ENCODE peak calls at places on chromosome 6, in ten cellular contexts. One of them, this sample, is unnamed.
A peak's percentile ranks its signal among the peaks of the same experiment; 100 is the strongest.

GRCh38 chr6:15654250-15654649 is 8.6 kb downstream of the DTNBP1 start:
- DNase-seq in body of pancreas: no peak
- DNase-seq in fibroblast of the aortic adventitia: no peak
- DNase-seq in epithelial cell of esophagus: no peak
- DNase-seq in neural progenitor cell: no peak
- DNase-seq in colonic mucosa: no peak
- DNase-seq in tibial artery: no peak
- DNase-seq in lung: no peak
- DNase-seq in A549: no peak
- DNase-seq in choroid plexus epithelial cell: no peak
- DNase-seq in this sample: no peak

GRCh38 chr6:3202999-3203696 is 24.3 kb downstream of the TUBB2B start:
- DNase-seq in body of pancreas: no peak
- DNase-seq in fibroblast of the aortic adventitia: peak; percentile 36
- DNase-seq in epithelial cell of esophagus: no peak
- DNase-seq in neural progenitor cell: no peak
- DNase-seq in colonic mucosa: no peak
- DNase-seq in tibial artery: no peak
- DNase-seq in lung: no peak
- DNase-seq in A549: no peak
- DNase-seq in choroid plexus epithelial cell: peak; percentile 84
- DNase-seq in this sample: peak; percentile 60

GRCh38 chr6:29797120-29797519 is 30.5 kb upstream of the HLA-G start:
- DNase-seq in body of pancreas: no peak
- DNase-seq in fibroblast of the aortic adventitia: peak; percentile 85
- DNase-seq in epithelial cell of esophagus: peak; percentile 97
- DNase-seq in neural progenitor cell: no peak
- DNase-seq in colonic mucosa: no peak
- DNase-seq in tibial artery: no peak
- DNase-seq in lung: no peak
- DNase-seq in A549: peak; percentile 35
- DNase-seq in choroid plexus epithelial cell: peak; percentile 23
- DNase-seq in this sample: no peak

GRCh38 chr6:15623282-15624116 is 39.3 kb downstream of the DTNBP1 start:
- DNase-seq in body of pancreas: no peak
- DNase-seq in fibroblast of the aortic adventitia: peak; percentile 64
- DNase-seq in epithelial cell of esophagus: peak; percentile 23
- DNase-seq in neural progenitor cell: no peak
- DNase-seq in colonic mucosa: no peak
- DNase-seq in tibial artery: no peak
- DNase-seq in lung: no peak
- DNase-seq in A549: no peak
- DNase-seq in choroid plexus epithelial cell: peak; percentile 52
- DNase-seq in this sample: no peak

GRCh38 chr6:107657755-107658461 is 166.2 kb downstream of the SCML4 start:
- DNase-seq in body of pancreas: peak; percentile 51
- DNase-seq in fibroblast of the aortic adventitia: peak; percentile 71
- DNase-seq in epithelial cell of esophagus: peak; percentile 62
- DNase-seq in neural progenitor cell: no peak
- DNase-seq in colonic mucosa: peak; percentile 49
- DNase-seq in tibial artery: peak; percentile 65
- DNase-seq in lung: peak; percentile 46
- DNase-seq in A549: no peak
- DNase-seq in choroid plexus epithelial cell: peak; percentile 88
- DNase-seq in this sample: peak; percentile 97

GRCh38 chr6:155495011-155495768 is 39.6 kb upstream of the NOX3 start:
- DNase-seq in body of pancreas: peak; percentile 41
- DNase-seq in fibroblast of the aortic adventitia: peak; percentile 91
- DNase-seq in epithelial cell of esophagus: peak; percentile 19
- DNase-seq in neural progenitor cell: peak; percentile 76
- DNase-seq in colonic mucosa: peak; percentile 20
- DNase-seq in tibial artery: peak; percentile 73
- DNase-seq in lung: peak; percentile 45
- DNase-seq in A549: no peak
- DNase-seq in choroid plexus epithelial cell: peak; percentile 97
- DNase-seq in this sample: no peak

GRCh38 chr6:130376921-130377320 is 11.1 kb downstream of the TMEM200A start:
- DNase-seq in body of pancreas: no peak
- DNase-seq in fibroblast of the aortic adventitia: no peak
- DNase-seq in epithelial cell of esophagus: no peak
- DNase-seq in neural progenitor cell: no peak
- DNase-seq in colonic mucosa: no peak
- DNase-seq in tibial artery: no peak
- DNase-seq in lung: no peak
- DNase-seq in A549: no peak
- DNase-seq in choroid plexus epithelial cell: peak; percentile 41
- DNase-seq in this sample: no peak

GRCh38 chr6:112287836-112288235 is 33.5 kb upstream of the LAMA4 start:
- DNase-seq in body of pancreas: no peak
- DNase-seq in fibroblast of the aortic adventitia: no peak
- DNase-seq in epithelial cell of esophagus: no peak
- DNase-seq in neural progenitor cell: no peak
- DNase-seq in colonic mucosa: no peak
- DNase-seq in tibial artery: no peak
- DNase-seq in lung: no peak
- DNase-seq in A549: no peak
- DNase-seq in choroid plexus epithelial cell: no peak
- DNase-seq in this sample: no peak

GRCh38 chr6:10402648-10403311 is 12.1 kb downstream of the TFAP2A start:
- DNase-seq in body of pancreas: no peak
- DNase-seq in fibroblast of the aortic adventitia: no peak
- DNase-seq in epithelial cell of esophagus: no peak
- DNase-seq in neural progenitor cell: no peak
- DNase-seq in colonic mucosa: no peak
- DNase-seq in tibial artery: no peak
- DNase-seq in lung: no peak
- DNase-seq in A549: no peak
- DNase-seq in choroid plexus epithelial cell: no peak
- DNase-seq in this sample: no peak
- H3K4me3 ChIP-seq in body of pancreas: no peak overlapping the region
- H3K4me3 ChIP-seq in fibroblast of the aortic adventitia: no peak overlapping the region
- H3K4me3 ChIP-seq in epithelial cell of esophagus: no peak overlapping the region
- H3K4me3 ChIP-seq in neural progenitor cell: no peak overlapping the region
- H3K4me3 ChIP-seq in colonic mucosa: no peak overlapping the region
- H3K4me3 ChIP-seq in tibial artery: no peak overlapping the region
- H3K4me3 ChIP-seq in lung: no peak overlapping the region
- H3K4me3 ChIP-seq in A549: no peak overlapping the region
- H3K4me3 ChIP-seq in choroid plexus epithelial cell: no peak overlapping the region
- H3K4me3 ChIP-seq in this sample: no peak overlapping the region

GRCh38 chr6:157615951-157616350 is 207.1 kb upstream of the SNX9 start:
- DNase-seq in body of pancreas: no peak
- DNase-seq in fibroblast of the aortic adventitia: no peak
- DNase-seq in epithelial cell of esophagus: no peak
- DNase-seq in neural progenitor cell: no peak
- DNase-seq in colonic mucosa: no peak
- DNase-seq in tibial artery: no peak
- DNase-seq in lung: no peak
- DNase-seq in A549: no peak
- DNase-seq in choroid plexus epithelial cell: no peak
- DNase-seq in this sample: no peak

GRCh38 chr6:157613011-157613522 is 210.0 kb upstream of the SNX9 start:
- DNase-seq in body of pancreas: no peak
- DNase-seq in fibroblast of the aortic adventitia: peak; percentile 87
- DNase-seq in epithelial cell of esophagus: peak; percentile 92
- DNase-seq in neural progenitor cell: no peak
- DNase-seq in colonic mucosa: no peak
- DNase-seq in tibial artery: no peak
- DNase-seq in lung: no peak
- DNase-seq in A549: peak; percentile 73
- DNase-seq in choroid plexus epithelial cell: peak; percentile 77
- DNase-seq in this sample: no peak

GRCh38 chr6:157611406-157611805 is 211.6 kb upstream of the SNX9 start:
- DNase-seq in body of pancreas: no peak
- DNase-seq in fibroblast of the aortic adventitia: no peak
- DNase-seq in epithelial cell of esophagus: no peak
- DNase-seq in neural progenitor cell: no peak
- DNase-seq in colonic mucosa: no peak
- DNase-seq in tibial artery: no peak
- DNase-seq in lung: no peak
- DNase-seq in A549: no peak
- DNase-seq in choroid plexus epithelial cell: no peak
- DNase-seq in this sample: no peak

GRCh38 chr6:157614026-157614484 is 209.0 kb upstream of the SNX9 start:
- DNase-seq in body of pancreas: no peak
- DNase-seq in fibroblast of the aortic adventitia: no peak
- DNase-seq in epithelial cell of esophagus: no peak
- DNase-seq in neural progenitor cell: no peak
- DNase-seq in colonic mucosa: peak; percentile 55
- DNase-seq in tibial artery: no peak
- DNase-seq in lung: no peak
- DNase-seq in A549: no peak
- DNase-seq in choroid plexus epithelial cell: peak; percentile 15
- DNase-seq in this sample: no peak

GRCh38 chr6:157615411-157615763 is 207.7 kb upstream of the SNX9 start:
- DNase-seq in body of pancreas: no peak
- DNase-seq in fibroblast of the aortic adventitia: no peak
- DNase-seq in epithelial cell of esophagus: no peak
- DNase-seq in neural progenitor cell: no peak
- DNase-seq in colonic mucosa: peak; percentile 51
- DNase-seq in tibial artery: no peak
- DNase-seq in lung: no peak
- DNase-seq in A549: peak; percentile 6
- DNase-seq in choroid plexus epithelial cell: no peak
- DNase-seq in this sample: no peak
- TF ChIP-seq CTCF in body of pancreas: no peak
- TF ChIP-seq CTCF in fibroblast of the aortic adventitia: no peak
- TF ChIP-seq CTCF in epithelial cell of esophagus: no peak
- TF ChIP-seq CTCF in neural progenitor cell: no peak
- TF ChIP-seq CTCF in colonic mucosa: no peak
- TF ChIP-seq CTCF in tibial artery: no peak
- TF ChIP-seq CTCF in lung: no peak
- TF ChIP-seq CTCF in A549: no peak
- TF ChIP-seq CTCF in choroid plexus epithelial cell: peak; percentile 18
- TF ChIP-seq CTCF in this sample: no peak

GRCh38 chr6:169251371-169251802 is 2.3 kb downstream of the THBS2 start:
- DNase-seq in body of pancreas: no peak
- DNase-seq in fibroblast of the aortic adventitia: no peak
- DNase-seq in epithelial cell of esophagus: no peak
- DNase-seq in neural progenitor cell: no peak
- DNase-seq in colonic mucosa: no peak
- DNase-seq in tibial artery: peak; percentile 23
- DNase-seq in lung: no peak
- DNase-seq in A549: no peak
- DNase-seq in choroid plexus epithelial cell: no peak
- DNase-seq in this sample: no peak

GRCh38 chr6:169250660-169251059 is 3.0 kb downstream of the THBS2 start:
- DNase-seq in body of pancreas: no peak
- DNase-seq in fibroblast of the aortic adventitia: peak; percentile 87
- DNase-seq in epithelial cell of esophagus: peak; percentile 89
- DNase-seq in neural progenitor cell: no peak
- DNase-seq in colonic mucosa: no peak
- DNase-seq in tibial artery: peak; percentile 72
- DNase-seq in lung: no peak
- DNase-seq in A549: peak; percentile 16
- DNase-seq in choroid plexus epithelial cell: peak; percentile 90
- DNase-seq in this sample: no peak

GRCh38 chr6:169253341-169253740 is 305 bp downstream of the THBS2 start:
- DNase-seq in body of pancreas: no peak
- DNase-seq in fibroblast of the aortic adventitia: no peak
- DNase-seq in epithelial cell of esophagus: no peak
- DNase-seq in neural progenitor cell: no peak
- DNase-seq in colonic mucosa: no peak
- DNase-seq in tibial artery: no peak
- DNase-seq in lung: no peak
- DNase-seq in A549: no peak
- DNase-seq in choroid plexus epithelial cell: peak; percentile 55
- DNase-seq in this sample: no peak

GRCh38 chr6:169252805-169253189 is 849 bp downstream of the THBS2 start:
- DNase-seq in body of pancreas: no peak
- DNase-seq in fibroblast of the aortic adventitia: peak; percentile 69
- DNase-seq in epithelial cell of esophagus: no peak
- DNase-seq in neural progenitor cell: peak; percentile 63
- DNase-seq in colonic mucosa: no peak
- DNase-seq in tibial artery: no peak
- DNase-seq in lung: no peak
- DNase-seq in A549: no peak
- DNase-seq in choroid plexus epithelial cell: no peak
- DNase-seq in this sample: no peak

DNA sequence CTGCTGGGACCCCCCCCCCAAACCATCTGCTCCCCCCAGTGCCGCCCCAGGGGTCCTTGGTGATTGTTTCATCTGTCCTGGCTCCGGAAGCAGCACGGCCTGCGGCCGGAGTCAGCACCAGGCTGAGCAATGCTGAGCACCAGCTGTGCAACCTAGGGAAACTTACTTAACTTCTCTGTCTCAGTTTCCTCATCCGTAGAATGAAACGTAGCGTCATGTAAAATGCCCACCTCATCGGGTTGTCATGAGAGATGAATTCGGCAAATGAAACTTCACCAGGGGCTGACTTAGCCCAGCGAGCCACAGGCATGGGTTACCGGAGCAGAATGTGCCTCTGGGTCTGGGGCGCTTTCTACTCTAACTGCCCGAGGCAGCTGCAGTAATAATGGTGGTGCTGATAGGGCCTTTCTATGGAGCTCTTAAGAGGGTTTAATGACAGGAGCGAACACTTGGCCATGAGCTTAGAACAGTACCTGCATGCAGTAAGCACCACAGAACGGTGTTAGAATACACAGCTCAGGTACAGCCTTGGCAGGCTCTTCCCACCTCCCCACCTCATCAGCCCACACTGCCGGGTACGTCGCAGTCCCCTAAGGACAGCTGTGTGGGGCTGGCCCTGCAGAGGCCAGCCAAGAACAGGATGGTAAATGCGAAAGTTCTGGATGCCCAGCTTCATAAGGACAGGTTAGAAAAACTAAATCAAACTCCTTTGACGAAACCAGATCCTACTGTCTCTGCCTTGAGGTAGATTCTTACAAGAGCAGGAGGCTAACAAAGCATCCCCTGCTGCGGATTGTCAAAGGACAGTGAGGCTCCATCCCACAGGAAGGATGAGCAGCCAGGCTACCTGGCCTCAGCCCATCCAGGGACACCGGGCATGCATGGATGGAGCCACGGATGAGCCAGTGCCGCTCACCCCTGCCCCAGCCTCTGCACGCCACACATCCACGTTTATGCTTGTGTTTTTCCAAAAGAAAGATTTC is 1.5 kb downstream of the THBS2 start:
- DNase-seq in body of pancreas: no peak
- DNase-seq in fibroblast of the aortic adventitia: peak; percentile 29
- DNase-seq in epithelial cell of esophagus: no peak
- DNase-seq in neural progenitor cell: peak; percentile 59
- DNase-seq in colonic mucosa: no peak
- DNase-seq in tibial artery: peak; percentile 19
- DNase-seq in lung: no peak
- DNase-seq in A549: no peak
- DNase-seq in choroid plexus epithelial cell: no peak
- DNase-seq in this sample: no peak
- H3K4me3 ChIP-seq in body of pancreas: no peak overlapping the region
- H3K4me3 ChIP-seq in fibroblast of the aortic adventitia: peak overlapping the region; percentile 100
- H3K4me3 ChIP-seq in epithelial cell of esophagus: no peak overlapping the region
- H3K4me3 ChIP-seq in neural progenitor cell: peak overlapping the region; percentile 32
- H3K4me3 ChIP-seq in colonic mucosa: no peak overlapping the region
- H3K4me3 ChIP-seq in tibial artery: peak overlapping the region; percentile 51
- H3K4me3 ChIP-seq in lung: peak overlapping the region; percentile 11
- H3K4me3 ChIP-seq in A549: no peak overlapping the region
- H3K4me3 ChIP-seq in choroid plexus epithelial cell: peak overlapping the region; percentile 73
- H3K4me3 ChIP-seq in this sample: no peak overlapping the region

DNA sequence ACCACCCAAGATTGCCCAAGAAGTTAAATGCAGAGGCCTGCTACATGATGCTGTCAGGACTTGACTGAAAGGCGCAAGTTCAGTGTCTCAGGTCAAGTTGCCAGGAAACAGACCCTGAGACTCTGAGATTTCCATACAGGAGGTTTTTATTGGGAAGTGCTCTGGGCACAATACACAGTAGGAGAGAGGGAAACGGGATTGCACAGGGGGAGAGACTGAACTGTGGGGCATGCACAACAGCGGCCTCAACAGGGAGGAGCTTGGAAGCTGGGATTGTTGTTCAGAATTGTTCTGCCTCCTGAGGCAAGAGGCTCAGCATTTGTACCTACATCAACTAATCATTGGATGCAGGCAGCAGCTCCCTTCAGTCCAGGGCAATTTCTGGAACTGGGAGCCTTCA is 6.7 kb downstream of the STX11 start:
- DNase-seq in body of pancreas: no peak
- DNase-seq in fibroblast of the aortic adventitia: no peak
- DNase-seq in epithelial cell of esophagus: no peak
- DNase-seq in neural progenitor cell: peak; percentile 11
- DNase-seq in colonic mucosa: no peak
- DNase-seq in tibial artery: no peak
- DNase-seq in lung: no peak
- DNase-seq in A549: no peak
- DNase-seq in choroid plexus epithelial cell: no peak
- DNase-seq in this sample: no peak
- TF ChIP-seq CTCF in body of pancreas: no peak
- TF ChIP-seq CTCF in fibroblast of the aortic adventitia: no peak
- TF ChIP-seq CTCF in epithelial cell of esophagus: no peak
- TF ChIP-seq CTCF in neural progenitor cell: no peak
- TF ChIP-seq CTCF in colonic mucosa: no peak
- TF ChIP-seq CTCF in tibial artery: no peak
- TF ChIP-seq CTCF in lung: no peak
- TF ChIP-seq CTCF in A549: no peak
- TF ChIP-seq CTCF in choroid plexus epithelial cell: peak; percentile 8
- TF ChIP-seq CTCF in this sample: no peak